ENCODE peak calls at places on chromosomes 3 and 15, in six cellular contexts. U, P, L, M, N and W are unnamed samples.

GRCh38 chr15:50939911-50940310 is 31.4 kb downstream of the AP4E1 start:
- DNase-seq in N (no peak), P (no peak), L (no peak), M (no peak), U (peak; percentile 25), W (peak; percentile 7)

GRCh38 chr3:134372405-134373277 is 1.6 kb downstream of the AMOTL2 start:
- DNase-seq in N (no peak), M (no peak), U (peak; percentile 33), P (no peak), L (no peak), W (no peak)

GRCh38 chr3:56894912-56895431 is 93.2 kb upstream of the ARHGEF3 start:
- DNase-seq in M (no peak), N (no peak), L (no peak), U (no peak), P (no peak), W (no peak)

GRCh38 chr3:58336135-58336882 is 3.6 kb downstream of the PXK start:
- DNase-seq in U (peak; percentile 91), P (no peak), M (no peak), N (no peak), L (peak; percentile 22), W (peak; percentile 51)

GRCh38 chr3:79361748-79362378 is 405.9 kb downstream of the ROBO1 start:
- DNase-seq in M (peak; percentile 43), U (peak; percentile 61), P (peak; percentile 45), L (no peak), N (peak; percentile 47), W (peak; percentile 27)

GRCh38 chr15:89469331-89470107 is 26.9 kb downstream of the RHCG start:
- DNase-seq in U (no peak), M (no peak), P (no peak), L (no peak), N (no peak), W (no peak)

GRCh38 chr15:99986297-99987118 is 253.3 kb upstream of the LYSMD4 start:
- DNase-seq in M (no peak), P (no peak), U (no peak), N (no peak), L (no peak), W (no peak)

GRCh38 chr3:52068730-52069129 is 12.4 kb upstream of the DUSP7 start:
- DNase-seq in M (no peak), U (no peak), L (no peak), N (no peak), P (no peak), W (no peak)

GRCh38 chr15:77392762-77393470 is 27.0 kb downstream of the PEAK1 start:
- DNase-seq in P (no peak), N (no peak), L (no peak), M (no peak), U (no peak), W (no peak)

GRCh38 chr3:155131104-155131503 is 51.0 kb downstream of the MME start:
- DNase-seq in M (no peak), U (peak; percentile 27), N (no peak), L (peak; percentile 4), P (no peak), W (no peak)

GRCh38 chr3:150760431-150761200 is 2.4 kb downstream of the SIAH2 start:
- DNase-seq in N (no peak), L (no peak), U (no peak), P (no peak), M (peak; percentile 59), W (no peak)

GRCh38 chr3:51929420-51930003 is 12.2 kb downstream of the RRP9 start:
- DNase-seq in N (no peak), M (no peak), P (no peak), U (no peak), L (peak; percentile 30), W (no peak)

GRCh38 chr3:59212128-59212764 is 162.4 kb upstream of the CFAP20DC start:
- DNase-seq in N (peak; percentile 36), P (no peak), L (peak; percentile 27), M (peak; percentile 57), U (peak; percentile 26), W (no peak)

GRCh38 chr3:113659121-113659531 is 37.3 kb downstream of the USF3 start:
- DNase-seq in L (no peak), N (no peak), P (no peak), U (no peak), M (peak; percentile 85), W (no peak)

GRCh38 chr15:85793641-85794597 is 806 bp downstream of the KLHL25 start:
- DNase-seq in N (peak; percentile 51), P (no peak), M (peak; percentile 44), L (no peak), U (peak; percentile 34), W (peak; percentile 26)

GRCh38 chr3:38102073-38102844 is 34.7 kb downstream of the ACAA1 start:
- DNase-seq in L (no peak), N (no peak), M (no peak), P (no peak), U (no peak), W (no peak)

GRCh38 chr3:24119321-24119751 is 174.2 kb downstream of the NR1D2 start:
- DNase-seq in M (no peak), L (peak; percentile 39), P (no peak), U (peak; percentile 55), N (no peak), W (peak; percentile 55)

GRCh38 chr3:172658344-172659245 is 52.3 kb downstream of the NCEH1 start:
- DNase-seq in P (peak; percentile 98), L (peak; percentile 86), N (peak; percentile 17), U (peak; percentile 100), M (no peak), W (peak; percentile 83)

GRCh38 chr3:41907330-41908073 is 54.4 kb downstream of the ULK4 start:
- DNase-seq in P (no peak), M (no peak), N (no peak), U (peak; percentile 21), L (no peak), W (no peak)

GRCh38 chr15:23857028-23857641 is 170.0 kb upstream of the NDN start:
- DNase-seq in L (no peak), P (no peak), U (no peak), M (peak; percentile 63), N (peak; percentile 44), W (no peak)

GRCh38 chr3:128714887-128715496 is 11.0 kb upstream of the RAB7A start:
- DNase-seq in N (no peak), P (no peak), L (no peak), M (no peak), U (no peak), W (no peak)

GRCh38 chr3:148021400-148021799 is 612.2 kb downstream of the ZIC1 start:
- DNase-seq in L (peak; percentile 5), P (no peak), N (no peak), U (peak; percentile 52), M (no peak), W (no peak)

GRCh38 chr3:42736081-42736480 is 33.5 kb upstream of the HHATL start:
- DNase-seq in U (no peak), P (no peak), M (no peak), N (no peak), L (no peak), W (no peak)